ENCODE peak calls at places on chromosomes 6 and 20, in nine cellular contexts. C is IMR-90, A is tibial artery, D is Peyer's patch, X is body of pancreas, F is adrenal gland, T is GM10248, E is cardiac muscle cell, Y is neural progenitor cell. S is an unnamed sample.

GRCh38 chr6:142653710-142654274 is 291.2 kb downstream of the HIVEP2 start:
- DNase-seq in C (no peak), A (no peak), D (no peak), X (no peak), F (no peak), T (no peak), E (no peak), Y (no peak), S (no peak)

GRCh38 chr6:16522937-16523336 is 238.3 kb downstream of the ATXN1 start:
- DNase-seq in C (no peak), A (no peak), D (no peak), X (no peak), F (no peak), T (no peak), E (no peak), Y (no peak), S (no peak)

GRCh38 chr20:50309764-50310672 is 119.4 kb downstream of the CEBPB start:
- DNase-seq in C (no peak), A (no peak), D (no peak), X (no peak), F (no peak), T (no peak), E (no peak), Y (no peak), S (no peak)

GRCh38 chr6:169409742-169410312 is 156.2 kb upstream of the THBS2 start:
- DNase-seq in C (no peak), A (no peak), D (no peak), X (no peak), F (no peak), T (no peak), E (peak; percentile 43), Y (no peak), S (no peak)

GRCh38 chr6:33856655-33857054 is 52.9 kb upstream of the MLN start:
- DNase-seq in C (no peak), A (no peak), D (peak; percentile 44), X (no peak), F (no peak), T (no peak), E (no peak), Y (no peak), S (no peak)

GRCh38 chr20:1893721-1894470 is 1.3 kb upstream of the SIRPA start:
- DNase-seq in C (no peak), A (no peak), D (peak; percentile 48), X (no peak), F (peak; percentile 83), T (no peak), E (no peak), Y (no peak), S (peak; percentile 9)

GRCh38 chr6:111551521-111552231 is 54.0 kb downstream of the TRAF3IP2 start:
- DNase-seq in C (no peak), A (no peak), D (no peak), X (peak; percentile 83), F (peak; percentile 75), T (no peak), E (no peak), Y (no peak), S (peak; percentile 70)

GRCh38 chr6:102488729-102489128 is 1095.2 kb downstream of the GRIK2 start:
- DNase-seq in C (no peak), A (no peak), D (no peak), X (no peak), F (no peak), T (no peak), E (peak; percentile 6), Y (no peak), S (no peak)

GRCh38 chr6:165729307-165729936 is 66.4 kb upstream of the PDE10A start:
- DNase-seq in C (peak; percentile 10), A (no peak), D (no peak), X (peak; percentile 56), F (peak; percentile 43), T (peak; percentile 66), E (peak; percentile 56), Y (peak; percentile 49), S (peak; percentile 73)

GRCh38 chr6:139764498-139764986 is 390.1 kb upstream of the CITED2 start:
- DNase-seq in C (peak; percentile 99), A (no peak), D (no peak), X (no peak), F (peak; percentile 36), T (peak; percentile 23), E (peak; percentile 93), Y (no peak), S (peak; percentile 3)

GRCh38 chr6:108113557-108114519 is 39.3 kb upstream of the OSTM1 start:
- DNase-seq in C (peak; percentile 48), A (no peak), D (no peak), X (no peak), F (peak; percentile 35), T (no peak), E (peak; percentile 72), Y (peak; percentile 76), S (peak; percentile 64)

GRCh38 chr6:142953373-142954273 is 8.6 kb upstream of the HIVEP2 start:
- DNase-seq in C (no peak), A (no peak), D (no peak), X (no peak), F (no peak), T (no peak), E (no peak), Y (no peak), S (no peak)

GRCh38 chr20:4749326-4749725 is 27.6 kb downstream of the PRND start:
- DNase-seq in C (no peak), A (no peak), D (no peak), X (no peak), F (no peak), T (no peak), E (no peak), Y (no peak), S (no peak)

GRCh38 chr20:48674461-48674860 is 153.3 kb downstream of the PREX1 start:
- DNase-seq in C (no peak), A (no peak), D (no peak), X (no peak), F (no peak), T (no peak), E (no peak), Y (no peak), S (no peak)

GRCh38 chr20:10476319-10476724 is 41.2 kb downstream of the SLX4IP start:
- DNase-seq in C (peak; percentile 51), A (no peak), D (no peak), X (no peak), F (no peak), T (peak; percentile 51), E (no peak), Y (no peak), S (no peak)

GRCh38 chr20:10475225-10475624 is 40.1 kb downstream of the SLX4IP start:
- DNase-seq in C (no peak), A (no peak), D (no peak), X (no peak), F (no peak), T (no peak), E (no peak), Y (no peak), S (no peak)

GRCh38 chr20:10478205-10478604 is 43.1 kb downstream of the SLX4IP start:
- DNase-seq in C (no peak), A (no peak), D (no peak), X (no peak), F (no peak), T (peak; percentile 41), E (no peak), Y (no peak), S (no peak)

GRCh38 chr20:10481671-10482070 is 46.6 kb downstream of the SLX4IP start:
- DNase-seq in C (no peak), A (no peak), D (no peak), X (no peak), F (no peak), T (no peak), E (no peak), Y (no peak), S (no peak)

DNA sequence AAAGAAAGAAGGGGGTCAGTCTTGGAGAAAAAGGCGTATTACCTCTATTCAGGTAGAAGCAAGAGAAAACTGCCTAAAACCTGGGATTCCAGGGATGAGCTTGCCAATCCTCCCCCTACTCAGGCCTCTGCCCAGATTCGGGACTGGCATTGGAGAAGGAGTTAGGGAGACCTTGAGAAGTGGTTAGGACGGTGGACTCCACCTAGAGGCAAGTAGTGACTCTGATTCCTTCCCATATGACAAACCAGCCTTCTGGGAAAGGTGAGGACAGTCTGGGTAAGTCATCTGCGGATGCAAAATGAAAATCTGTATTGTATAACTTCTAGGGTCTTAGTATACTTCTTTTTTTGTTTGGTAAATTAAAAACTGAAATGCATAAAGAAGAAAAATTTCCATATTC is 43.8 kb downstream of the SLX4IP start:
- DNase-seq in C (no peak), A (no peak), D (no peak), X (no peak), F (no peak), T (no peak), E (no peak), Y (no peak), S (no peak)
- TF ChIP-seq CTCF in C (no peak), A (no peak), D (no peak), X (no peak), F (no peak), T (no peak), E (no peak), Y (no peak), S (no peak)

GRCh38 chr6:43286995-43287716 is 10.9 kb upstream of the SLC22A7 start:
- DNase-seq in C (no peak), A (no peak), D (no peak), X (no peak), F (peak; percentile 84), T (no peak), E (no peak), Y (peak; percentile 68), S (no peak)
- TF ChIP-seq CTCF in C (no peak), A (no peak), D (no peak), X (no peak), F (no peak), T (no peak), E (peak; percentile 19), Y (peak; percentile 56), S (no peak)

DNA sequence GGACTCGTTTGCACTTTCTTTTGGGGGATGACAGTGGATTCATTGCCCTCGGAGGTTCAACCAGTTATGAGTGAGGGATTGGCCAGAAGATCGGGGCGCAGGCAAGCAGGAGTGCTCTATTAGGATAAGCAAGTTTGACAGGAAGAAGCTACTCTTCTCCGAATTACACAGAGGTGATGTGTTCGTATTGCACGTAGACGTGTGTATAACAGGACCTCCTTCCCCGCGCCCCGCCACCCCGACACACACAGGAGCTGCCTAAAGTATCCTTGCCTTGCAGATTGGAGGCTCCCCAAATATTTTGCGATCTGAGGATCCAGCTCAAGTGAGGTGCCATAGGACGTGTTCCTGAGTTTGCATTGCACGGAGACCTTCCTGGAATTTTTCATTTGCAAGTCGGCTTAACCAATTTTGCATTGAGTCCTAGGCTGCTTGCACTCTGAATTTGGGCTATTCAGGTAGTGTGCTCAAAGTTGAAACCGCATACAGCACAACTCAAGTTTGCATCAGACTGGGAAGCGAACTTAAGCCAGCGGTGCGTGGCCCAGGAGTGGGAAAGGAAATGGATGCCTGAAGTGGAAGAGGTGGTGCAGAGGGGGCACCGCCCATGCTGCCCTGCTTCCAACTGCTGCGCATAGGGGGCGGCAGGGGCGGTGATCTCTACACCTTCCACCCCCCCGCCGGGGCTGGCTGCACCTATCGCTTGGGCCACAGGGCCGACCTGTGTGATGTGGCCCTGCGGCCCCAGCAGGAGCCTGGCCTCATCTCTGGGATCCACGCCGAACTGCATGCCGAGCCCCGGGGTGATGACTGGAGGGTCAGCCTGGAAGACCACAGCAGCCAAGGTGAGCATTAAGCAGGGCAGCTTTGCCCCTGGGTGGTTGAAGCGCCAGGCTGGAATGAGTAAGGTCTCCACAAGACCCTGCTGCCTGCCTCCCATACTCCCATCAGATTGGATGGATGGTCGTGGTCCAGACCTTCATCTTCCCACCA is 770 bp downstream of the TCF19 start:
- DNase-seq in C (no peak), A (no peak), D (peak; percentile 30), X (no peak), F (no peak), T (no peak), E (peak; percentile 23), Y (peak; percentile 46), S (peak; percentile 70)
- TF ChIP-seq CTCF in C (no peak), A (no peak), D (no peak), X (no peak), F (no peak), T (no peak), E (no peak), Y (peak; percentile 24), S (peak; percentile 34)

GRCh38 chr20:43751167-43752050 is 24.6 kb upstream of the GTSF1L start:
- DNase-seq in C (peak; percentile 92), A (no peak), D (peak; percentile 48), X (no peak), F (no peak), T (peak; percentile 85), E (peak; percentile 71), Y (no peak), S (no peak)
- TF ChIP-seq CTCF in C (peak; percentile 29), A (no peak), D (no peak), X (no peak), F (no peak), T (no peak), E (no peak), Y (no peak), S (no peak)

S was measured in Calu3.